ENCODE peak calls at places on chromosomes 7 and 10, in seven cellular contexts. S is ovary, U is prostate gland, R is right lobe of liver, X is gastrocnemius medialis, E is testis, I is IMR-90. P is an unnamed sample.

GRCh38 chr7:75879771-75880184 is 944 bp downstream of the RHBDD2 start:
- DNase-seq in U (no peak), E (no peak), R (no peak), I (peak), S (no peak), X (no peak), P (no peak)

GRCh38 chr10:4916086-4916716 is 47.0 kb upstream of the AKR1C1 start:
- DNase-seq in E (no peak), R (no peak), U (no peak), I (no peak), X (no peak), S (no peak), P (no peak)

GRCh38 chr7:95229301-95229700 is 95.0 kb downstream of the PON1 start:
- DNase-seq in U (no peak), X (no peak), E (no peak), I (no peak), S (no peak), R (no peak), P (no peak)

GRCh38 chr7:24427048-24427447 is 143.1 kb downstream of the NPY start:
- DNase-seq in E (no peak), R (no peak), S (no peak), I (no peak), U (no peak), X (no peak), P (no peak)

GRCh38 chr10:109743141-109744120 is 179.9 kb downstream of the XPNPEP1 start:
- DNase-seq in E (no peak), U (no peak), R (no peak), I (no peak), S (no peak), X (no peak), P (no peak)

GRCh38 chr10:23780331-23780730 is 341.5 kb downstream of the OTUD1 start:
- DNase-seq in X (no peak), R (no peak), S (no peak), U (no peak), E (no peak), I (no peak), P (no peak)

GRCh38 chr7:15481127-15481526 is 80.7 kb downstream of the AGMO start:
- DNase-seq in E (no peak), X (no peak), S (no peak), R (no peak), I (no peak), U (no peak), P (no peak)

GRCh38 chr7:90955641-90956207 is 308.5 kb upstream of the FZD1 start:
- DNase-seq in X (no peak), I (no peak), R (no peak), S (no peak), E (no peak), U (no peak), P (no peak)

GRCh38 chr10:90347239-90347638 is 510.6 kb downstream of the HTR7 start:
- DNase-seq in S (no peak), E (no peak), I (no peak), X (no peak), U (no peak), R (no peak), P (no peak)

GRCh38 chr7:139116999-139117398 is 7.5 kb upstream of the ZC3HAV1 start:
- DNase-seq in I (no peak), R (no peak), E (no peak), U (no peak), S (no peak), X (no peak), P (no peak)

GRCh38 chr7:46197833-46198540 is 276.9 kb upstream of the IGFBP3 start:
- DNase-seq in E (no peak), S (peak), R (no peak), X (no peak), I (no peak), U (no peak), P (no peak)

GRCh38 chr10:74437822-74438221 is 286.8 kb downstream of the ADK start:
- DNase-seq in E (no peak), S (no peak), I (peak), U (no peak), R (no peak), X (no peak), P (no peak)

GRCh38 chr7:142626420-142627035 is 122.7 kb upstream of the PRSS1 start:
- DNase-seq in I (peak), U (no peak), X (no peak), E (peak), R (no peak), S (peak), P (peak)

GRCh38 chr7:129338450-129338849 is 95.8 kb upstream of the STRIP2 start:
- DNase-seq in E (no peak), I (no peak), U (no peak), S (no peak), X (no peak), R (no peak), P (no peak)
- TF ChIP-seq POLR2A in E (no peak), I (no peak), U (no peak), S (no peak), X (no peak), R (no peak), P (no peak)

GRCh38 chr7:128322040-128322643 is 21.6 kb downstream of the RBM28 start:
- DNase-seq in U (no peak), X (no peak), R (no peak), E (no peak), I (peak), S (no peak), P (no peak)
- TF ChIP-seq CTCF in U (peak), X (no peak), R (peak), E (no peak), I (peak), S (no peak), P (peak)

GRCh38 chr10:114043532-114044250 is at the start of gene ADRB1:
- DNase-seq in U (peak), X (peak), R (peak), E (peak), S (no peak), I (peak), P (peak)
- TF ChIP-seq POLR2A in U (peak), X (peak), R (no peak), E (no peak), S (no peak), I (no peak), P (peak)

DNA sequence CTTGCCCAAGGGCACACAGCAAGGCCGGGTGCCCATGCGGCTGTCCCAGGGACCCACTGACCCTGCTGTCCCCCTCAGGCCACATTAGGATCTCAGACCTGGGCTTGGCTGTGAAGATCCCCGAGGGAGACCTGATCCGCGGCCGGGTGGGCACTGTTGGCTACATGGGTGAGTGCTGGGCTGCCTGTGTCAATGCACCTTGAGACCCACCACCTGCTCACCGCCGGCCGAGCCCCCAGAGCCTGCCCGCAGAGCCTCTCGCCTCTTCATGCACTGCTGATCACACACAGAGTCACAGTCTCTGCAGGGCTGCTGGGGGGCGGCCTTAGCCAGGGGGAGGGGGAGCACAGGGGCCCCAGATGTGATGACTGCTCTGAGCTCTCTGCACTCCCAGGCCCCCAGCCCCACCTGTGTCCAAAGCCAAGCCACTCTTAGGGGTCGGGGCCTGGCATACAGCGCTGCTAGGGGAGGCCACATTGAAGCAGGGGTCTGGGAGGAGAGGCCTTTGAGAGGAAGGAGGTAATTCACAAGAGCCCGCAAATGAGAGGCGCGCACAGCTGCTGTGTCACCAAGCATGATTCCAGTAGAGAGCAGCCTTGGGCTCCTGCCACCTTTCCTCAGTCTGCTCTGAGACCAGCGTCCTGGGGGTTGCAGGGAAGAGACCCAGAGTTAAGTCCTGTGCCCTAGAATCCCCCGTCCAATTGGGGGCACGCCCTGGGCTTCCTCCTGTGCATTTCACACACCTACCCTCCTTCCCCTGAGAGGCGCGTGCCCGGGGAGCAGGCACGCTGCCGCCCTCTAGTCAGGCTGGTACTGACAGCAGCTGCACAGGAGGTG is 100.4 kb downstream of the RGS10 start:
- DNase-seq in R (no peak), U (no peak), S (no peak), I (no peak), E (no peak), X (no peak), P (peak)
- TF ChIP-seq CTCF in R (no peak), U (no peak), S (no peak), I (no peak), E (no peak), X (no peak), P (no peak)